ENCODE peak calls at places on chromosome 19, in nine cellular contexts. W, O, F, Z, E, X, V, J and Q are unnamed samples.

GRCh38 chr19:58346961-58347929 is 6.0 kb downstream of the A1BG start:
- DNase-seq in W (peak; percentile 55), O (peak; percentile 38), J (peak; percentile 72), V (peak; percentile 22), Z (no peak), X (peak; percentile 69), E (peak; percentile 90), F (peak; percentile 54), Q (peak; percentile 6)

GRCh38 chr19:39197808-39198207 is 1.0 kb downstream of the NCCRP1 start:
- DNase-seq in V (no peak), W (no peak), X (no peak), J (no peak), E (no peak), F (no peak), O (no peak), Z (no peak), Q (no peak)

GRCh38 chr19:1468274-1469199 is 10.5 kb downstream of the C19orf25 start:
- DNase-seq in F (peak; percentile 41), E (no peak), V (no peak), W (no peak), Z (no peak), O (no peak), J (peak; percentile 26), X (peak; percentile 54), Q (no peak)

GRCh38 chr19:40717880-40718773 is 1.2 kb downstream of the ITPKC start:
- DNase-seq in V (no peak), X (peak; percentile 71), F (no peak), Z (peak; percentile 55), W (peak; percentile 51), J (peak; percentile 31), E (no peak), O (peak; percentile 62), Q (no peak)

GRCh38 chr19:16085115-16085514 is 8.8 kb downstream of the TPM4 start:
- DNase-seq in O (no peak), E (no peak), F (no peak), J (peak; percentile 45), X (no peak), Z (no peak), V (no peak), W (no peak), Q (no peak)

GRCh38 chr19:58581227-58582141 is 8.3 kb upstream of the MZF1 start:
- DNase-seq in F (peak; percentile 87), E (peak; percentile 91), W (peak; percentile 89), O (peak; percentile 84), V (peak; percentile 85), X (peak; percentile 82), Z (peak; percentile 58), J (peak; percentile 90), Q (no peak)

GRCh38 chr19:55697069-55697440 is 22.0 kb downstream of the EPN1 start:
- DNase-seq in Z (no peak), X (no peak), E (no peak), O (no peak), V (no peak), J (no peak), W (no peak), F (no peak), Q (no peak)

GRCh38 chr19:35641515-35642151 is at the start of gene ETV2:
- DNase-seq in O (no peak), X (peak; percentile 54), Z (no peak), E (no peak), J (peak; percentile 13), V (peak; percentile 40), W (no peak), F (peak; percentile 12), Q (no peak)

GRCh38 chr19:19746286-19747213 is 13.6 kb upstream of the ZNF14 start:
- DNase-seq in O (no peak), J (no peak), X (no peak), E (no peak), V (no peak), F (no peak), W (peak; percentile 21), Z (no peak), Q (no peak)

GRCh38 chr19:639251-640155 is at the start of gene FGF22:
- DNase-seq in W (peak; percentile 91), Z (peak; percentile 91), J (peak; percentile 72), F (peak; percentile 68), O (peak; percentile 92), V (peak; percentile 80), E (peak; percentile 96), X (peak; percentile 98), Q (peak; percentile 8)

GRCh38 chr19:3055741-3056453 is 6.4 kb downstream of the TLE5 start:
- DNase-seq in F (no peak), V (no peak), W (peak; percentile 72), O (no peak), X (peak; percentile 83), Z (no peak), E (no peak), J (no peak), Q (no peak)

GRCh38 chr19:21934593-21934992 is 76.2 kb downstream of the ZNF208 start:
- DNase-seq in V (no peak), X (no peak), Z (no peak), O (no peak), F (no peak), W (no peak), J (no peak), E (no peak), Q (no peak)

GRCh38 chr19:44111910-44112463 is 1.2 kb upstream of the ZNF225 start:
- DNase-seq in J (peak; percentile 92), W (no peak), V (peak; percentile 94), O (no peak), X (no peak), E (no peak), F (peak; percentile 86), Z (peak; percentile 61), Q (peak; percentile 13)

GRCh38 chr19:4676955-4677731 is 7.0 kb upstream of the MYDGF start:
- DNase-seq in F (peak; percentile 28), O (no peak), W (no peak), E (no peak), V (peak; percentile 35), J (peak; percentile 37), Z (peak; percentile 57), X (no peak), Q (no peak)

GRCh38 chr19:55014714-55015113 is 23.4 kb downstream of the GP6 start:
- DNase-seq in J (no peak), F (no peak), V (no peak), Z (no peak), X (no peak), O (no peak), W (no peak), E (no peak), Q (no peak)

GRCh38 chr19:35095667-35096368 is 19.8 kb upstream of the FXYD3 start:
- DNase-seq in W (no peak), E (peak; percentile 35), Z (no peak), O (no peak), J (no peak), V (no peak), X (no peak), F (no peak), Q (no peak)

GRCh38 chr19:52464798-52465470 is 11.6 kb downstream of the ZNF578 start:
- DNase-seq in E (no peak), F (no peak), W (no peak), V (no peak), J (no peak), O (no peak), Z (no peak), X (no peak), Q (no peak)

GRCh38 chr19:5826531-5827341 is 12.8 kb downstream of the FUT6 start:
- DNase-seq in V (no peak), O (no peak), J (peak; percentile 31), Z (peak; percentile 69), E (peak; percentile 78), F (peak; percentile 17), W (peak; percentile 76), X (peak; percentile 89), Q (no peak)
- H3K4me3 ChIP-seq in V (no peak overlapping the region), O (no peak overlapping the region), J (no peak overlapping the region), Z (peak overlapping the region; percentile 88), E (no peak overlapping the region), F (no peak overlapping the region), W (no peak overlapping the region), X (no peak overlapping the region), Q (peak overlapping the region; percentile 52)

DNA sequence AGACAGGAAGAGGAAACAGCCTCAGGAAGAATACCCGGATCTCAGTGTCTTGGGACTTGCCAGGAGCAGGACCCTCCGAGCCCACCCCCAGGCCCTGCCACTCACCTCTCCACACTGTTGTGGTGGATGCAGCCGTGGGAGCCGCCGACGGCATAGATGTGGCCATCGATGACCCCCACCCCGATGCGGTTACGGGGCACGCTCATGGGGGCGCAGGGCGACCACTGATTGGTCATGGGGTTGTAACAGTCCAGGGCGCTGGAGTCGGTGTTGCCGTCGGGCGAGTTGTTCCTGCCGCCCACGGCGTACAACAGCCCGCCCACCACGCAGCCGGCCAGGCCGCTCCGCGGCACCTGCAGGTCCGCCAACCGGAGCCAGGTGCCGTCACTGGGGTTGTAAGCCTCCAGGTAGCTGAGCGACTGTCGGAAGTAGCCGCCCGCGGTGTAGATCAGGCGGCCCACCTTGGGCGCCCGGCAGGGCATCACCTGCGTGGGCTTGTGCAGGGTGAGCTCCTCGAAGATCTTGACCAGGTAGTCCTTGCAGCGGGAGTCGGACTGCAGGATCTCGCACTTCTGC is 11.6 kb downstream of the KEAP1 start:
- DNase-seq in X (no peak), E (no peak), J (no peak), W (no peak), F (no peak), V (no peak), O (no peak), Z (no peak), Q (no peak)
- TF ChIP-seq CTCF in X (no peak), E (no peak), J (no peak), W (no peak), F (no peak), V (no peak), O (no peak), Z (no peak), Q (no peak)

DNA sequence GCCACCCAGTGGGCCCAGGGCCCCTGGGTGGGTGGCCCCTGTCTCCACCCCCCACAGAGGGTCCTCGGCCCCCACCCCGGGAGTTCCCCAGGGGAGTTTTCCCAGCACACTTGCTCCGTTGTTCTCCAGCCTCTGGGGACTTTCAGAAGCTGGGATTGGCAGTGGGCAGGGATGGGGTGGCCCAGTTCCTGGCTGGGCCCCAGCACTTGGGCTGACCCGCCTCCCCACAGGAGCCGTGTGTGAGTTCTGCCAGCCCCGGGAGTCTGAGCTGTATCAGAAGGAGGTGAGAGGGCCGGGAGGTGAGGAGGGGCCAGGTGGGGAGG is 2.0 kb upstream of the SPIB start:
- DNase-seq in W (no peak), O (no peak), Z (no peak), F (no peak), X (no peak), J (no peak), V (no peak), E (no peak), Q (no peak)
- H3K4me3 ChIP-seq in W (no peak overlapping the region), O (no peak overlapping the region), Z (no peak overlapping the region), F (no peak overlapping the region), X (no peak overlapping the region), J (no peak overlapping the region), V (no peak overlapping the region), E (no peak overlapping the region), Q (no peak overlapping the region)

DNA sequence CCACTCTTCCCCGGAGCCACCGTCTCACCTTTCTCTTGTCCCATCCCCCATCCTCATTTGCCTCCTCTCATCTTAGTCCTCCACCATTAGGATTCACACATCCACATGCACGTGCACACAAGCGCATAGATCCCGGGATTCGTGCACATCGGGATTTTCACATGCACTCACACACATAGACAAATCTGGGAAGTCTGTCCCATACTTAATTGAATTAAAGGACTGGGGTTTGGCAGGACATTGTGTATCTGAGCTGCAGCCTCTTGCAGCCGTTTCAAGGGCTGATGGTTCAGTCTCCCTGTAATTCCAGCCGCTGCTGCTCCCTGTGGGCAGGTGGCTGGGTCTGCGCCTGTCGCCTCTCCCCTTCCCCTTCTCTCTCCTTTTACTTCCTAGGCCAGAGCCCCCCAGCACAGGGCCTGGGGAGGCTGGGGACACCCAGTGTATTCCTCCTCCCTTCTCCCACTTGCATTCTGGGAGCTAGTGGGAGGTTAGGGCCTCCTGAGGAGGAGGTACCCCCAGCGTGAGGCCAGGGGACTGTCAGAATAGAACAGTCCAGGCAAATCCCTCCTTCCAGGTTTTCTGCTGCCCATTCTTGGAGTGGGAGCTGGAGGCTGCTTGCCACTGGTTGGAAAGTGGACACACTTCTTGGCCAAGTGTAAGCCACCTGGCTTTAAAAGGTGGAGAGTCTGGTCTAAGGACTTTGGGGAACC is 43.6 kb downstream of the LYL1 start:
- DNase-seq in W (no peak), E (no peak), F (no peak), O (no peak), Z (no peak), J (no peak), V (no peak), X (no peak), Q (no peak)
- TF ChIP-seq CTCF in W (no peak), E (no peak), F (peak; percentile 12), O (no peak), Z (no peak), J (no peak), V (peak; percentile 12), X (no peak), Q (no peak)